ENCODE peak calls at places on chromosomes 11 and 22, in eight cellular contexts. H is lower lobe of right lung; S is esophagus muscularis mucosa; Y is mucosa of descending colon; I is Caco-2; W is naive thymus-derived CD4-positive, alpha-beta T cell; G is kidney; O is AG04450. V is an unnamed sample.

GRCh38 chr11:76588455-76589325 is 81.9 kb downstream of the LRRC32 start:
- DNase-seq in H (peak; percentile 79), S (peak; percentile 92), Y (peak; percentile 68), I (no peak), W (no peak), G (peak; percentile 90), O (no peak), V (no peak)

GRCh38 chr11:120013325-120014250 is 124.3 kb downstream of the TRIM29 start:
- DNase-seq in H (no peak), S (no peak), Y (peak; percentile 78), I (peak; percentile 74), W (no peak), G (no peak), O (no peak), V (no peak)

GRCh38 chr11:41895106-41895505 is 435.7 kb upstream of the LRRC4C start:
- DNase-seq in H (no peak), S (no peak), Y (no peak), I (no peak), W (no peak), G (no peak), O (no peak), V (no peak)

GRCh38 chr11:122140535-122140934 is 24.5 kb upstream of the BLID start:
- DNase-seq in H (no peak), S (no peak), Y (no peak), I (no peak), W (no peak), G (no peak), O (peak; percentile 38), V (no peak)

GRCh38 chr22:29509815-29510214 is 29.8 kb downstream of the NEFH start:
- DNase-seq in H (no peak), S (no peak), Y (no peak), I (no peak), W (no peak), G (no peak), O (no peak), V (no peak)

GRCh38 chr11:96778272-96778671 is 388.5 kb downstream of the JRKL start:
- DNase-seq in H (no peak), S (no peak), Y (no peak), I (no peak), W (no peak), G (no peak), O (no peak), V (no peak)

GRCh38 chr22:17083811-17084540 is 824 bp upstream of the IL17RA start:
- DNase-seq in H (no peak), S (no peak), Y (peak; percentile 50), I (no peak), W (no peak), G (peak; percentile 80), O (no peak), V (no peak)

GRCh38 chr11:78698612-78699011 is 123.9 kb upstream of the NARS2 start:
- DNase-seq in H (no peak), S (no peak), Y (no peak), I (no peak), W (no peak), G (no peak), O (peak; percentile 6), V (no peak)

GRCh38 chr11:1336836-1337646 is 27.6 kb upstream of the TOLLIP start:
- DNase-seq in H (peak; percentile 79), S (peak; percentile 92), Y (peak; percentile 72), I (peak; percentile 32), W (peak; percentile 68), G (peak; percentile 89), O (no peak), V (peak; percentile 50)

GRCh38 chr22:38098410-38099249 is 11.9 kb downstream of the BAIAP2L2 start:
- DNase-seq in H (peak; percentile 30), S (no peak), Y (peak; percentile 16), I (no peak), W (no peak), G (no peak), O (no peak), V (no peak)

DNA sequence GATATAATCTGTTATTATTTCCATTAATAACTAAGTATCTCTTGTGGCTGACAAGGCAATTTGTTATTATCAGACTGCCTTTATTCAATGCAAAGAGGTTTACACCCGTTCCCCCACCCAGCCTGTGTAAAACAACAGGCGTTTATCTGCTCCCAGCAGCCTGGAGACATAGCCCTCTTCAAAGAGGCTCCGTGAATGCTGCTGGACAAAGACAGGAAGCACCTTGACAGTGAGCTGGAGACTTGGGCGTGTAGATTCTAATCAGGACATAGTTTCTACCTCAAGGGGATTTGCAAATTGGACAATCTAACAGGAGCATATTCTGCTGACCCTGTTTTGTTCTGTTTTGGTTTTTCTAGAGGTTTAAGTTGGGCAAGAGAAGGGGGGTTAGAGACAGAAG is 733.0 kb upstream of the KIRREL3 start:
- DNase-seq in H (no peak), S (no peak), Y (no peak), I (no peak), W (no peak), G (no peak), O (no peak), V (no peak)
- H3K9me3 ChIP-seq in H (no peaks in the 10 kb centered on the region), S (no peaks in the 10 kb centered on the region), Y (no peaks in the 10 kb centered on the region), I (no peaks in the 10 kb centered on the region), W (no peaks in the 10 kb centered on the region), G (no peaks in the 10 kb centered on the region), O (no peaks in the 10 kb centered on the region), V (no peaks in the 10 kb centered on the region)

DNA sequence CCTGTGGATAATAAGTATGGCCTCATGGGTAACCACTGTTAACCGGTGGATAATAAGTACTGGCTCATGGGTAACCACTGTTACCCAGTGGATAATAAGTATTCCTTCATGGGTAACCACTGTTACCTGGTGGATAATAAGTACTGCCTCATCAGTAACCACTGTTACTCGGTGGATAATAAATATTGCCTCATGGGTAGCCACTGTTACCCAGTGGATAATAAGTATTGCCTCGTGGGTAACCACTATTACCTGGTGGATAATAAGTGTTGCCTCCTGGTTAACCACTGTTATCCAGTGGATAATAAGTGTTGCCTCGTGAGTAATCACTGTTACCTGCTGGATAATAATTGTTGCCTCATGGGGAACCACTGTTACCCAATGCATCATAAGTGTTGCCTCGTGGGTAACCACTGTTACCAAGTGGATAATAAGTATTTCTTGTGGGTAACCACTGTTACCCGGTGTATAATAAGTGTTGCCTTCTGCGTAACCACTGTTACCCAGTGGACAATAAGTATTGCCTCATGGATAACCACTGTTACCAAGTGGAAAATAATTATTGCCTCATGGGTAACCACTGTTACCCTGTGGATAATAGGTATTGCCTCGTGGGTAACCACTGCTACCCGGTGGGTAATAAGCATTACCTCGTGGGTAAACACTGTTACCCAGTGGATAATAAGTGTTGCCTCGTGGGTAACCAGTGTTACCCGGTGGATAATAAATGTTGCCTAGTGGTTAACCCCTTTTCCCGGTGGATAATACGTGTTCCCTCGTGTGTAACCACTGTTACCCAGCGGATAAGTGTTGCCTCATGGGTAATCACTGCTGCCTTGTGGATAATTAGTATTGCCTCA is 26.6 kb upstream of the NXPE4 start:
- DNase-seq in H (no peak), S (peak; percentile 37), Y (no peak), I (no peak), W (no peak), G (no peak), O (no peak), V (no peak)
- H3K9me3 ChIP-seq in H (no peaks in the 10 kb centered on the region), S (no peaks in the 10 kb centered on the region), Y (peaks cover 24% of the 10 kb centered on the region), I (peaks cover 30% of the 10 kb centered on the region), W (no peaks in the 10 kb centered on the region), G (no peaks in the 10 kb centered on the region), O (no peaks in the 10 kb centered on the region), V (peaks cover 4% of the 10 kb centered on the region)

DNA sequence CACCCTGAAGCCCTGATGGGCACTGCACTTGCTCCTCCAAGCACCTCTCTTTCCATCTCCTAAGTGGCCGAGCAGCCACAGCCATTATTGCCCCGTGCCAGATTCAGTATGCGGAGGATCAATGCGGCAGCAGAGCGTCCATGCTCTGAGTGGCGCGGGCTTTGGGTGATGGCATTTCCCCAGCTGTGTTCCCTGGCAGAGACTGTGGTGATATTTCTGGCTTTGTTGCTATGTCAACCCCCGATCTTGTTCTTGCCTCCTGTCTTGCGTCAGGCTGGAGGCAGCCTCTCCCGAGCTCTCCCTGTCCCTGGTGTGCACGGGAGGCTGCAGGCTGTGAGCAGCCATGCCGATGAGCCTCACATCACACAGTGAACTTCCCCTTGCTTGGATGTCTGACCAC is 1018.6 kb downstream of the TBC1D22A start:
- DNase-seq in H (no peak), S (peak; percentile 88), Y (no peak), I (no peak), W (no peak), G (peak; percentile 41), O (no peak), V (no peak)
- H3K9me3 ChIP-seq in H (no peaks in the 10 kb centered on the region), S (no peaks in the 10 kb centered on the region), Y (no peaks in the 10 kb centered on the region), I (no peaks in the 10 kb centered on the region), W (no peaks in the 10 kb centered on the region), G (peaks cover 2% of the 10 kb centered on the region), O (peaks cover 89% of the 10 kb centered on the region), V (no peaks in the 10 kb centered on the region)

GRCh38 chr11:5989203-5989602 is 2.4 kb upstream of the OR52L1 start:
- DNase-seq in H (no peak), S (no peak), Y (no peak), I (no peak), W (no peak), G (no peak), O (no peak), V (no peak)

GRCh38 chr11:5992150-5992549 is 5.4 kb upstream of the OR52L1 start:
- DNase-seq in H (no peak), S (no peak), Y (no peak), I (no peak), W (no peak), G (no peak), O (no peak), V (no peak)

GRCh38 chr11:5992604-5993251 is 5.9 kb upstream of the OR52L1 start:
- DNase-seq in H (no peak), S (no peak), Y (no peak), I (peak; percentile 25), W (no peak), G (no peak), O (no peak), V (no peak)

DNA sequence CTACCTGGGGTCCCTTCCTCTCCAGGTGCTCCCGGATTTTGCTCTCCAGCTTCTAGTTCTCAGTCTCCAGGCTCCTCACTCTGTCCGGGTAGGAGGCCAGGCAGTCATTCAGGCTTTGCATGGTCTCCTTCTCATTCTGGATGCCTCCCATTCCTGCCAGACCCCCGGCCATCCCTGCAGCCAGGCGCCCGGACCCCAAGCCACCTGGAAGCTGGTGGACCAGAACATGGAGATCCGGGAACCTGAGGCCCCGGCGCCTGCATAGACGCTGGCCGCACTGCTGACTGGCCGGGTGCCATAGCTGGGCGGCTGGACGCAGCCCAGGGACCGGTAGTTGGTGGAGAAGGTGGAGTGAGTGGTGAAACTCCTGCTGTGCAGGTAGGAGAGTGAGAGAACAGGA is 8.0 kb upstream of the OR52L1 start:
- DNase-seq in H (no peak), S (no peak), Y (peak; percentile 7), I (no peak), W (no peak), G (peak; percentile 69), O (no peak), V (no peak)
- H3K9me3 ChIP-seq in H (no peaks in the 10 kb centered on the region), S (no peaks in the 10 kb centered on the region), Y (no peaks in the 10 kb centered on the region), I (no peaks in the 10 kb centered on the region), W (no peaks in the 10 kb centered on the region), G (no peaks in the 10 kb centered on the region), O (peaks cover 6% of the 10 kb centered on the region), V (no peaks in the 10 kb centered on the region)